ENCODE peak calls at places on chromosomes 3 and 15, in five cellular contexts. N is cardiac muscle cell, E is fibroblast of the aortic adventitia, M is fibroblast of lung, Z is psoas muscle. H is an unnamed sample.

GRCh38 chr15:62850791-62851291 is 191.7 kb upstream of the TPM1 start:
- DNase-seq in N (peak), E (peak), M (peak), Z (no peak), H (no peak)

GRCh38 chr15:38617831-38618230 is 53.2 kb upstream of the RASGRP1 start:
- DNase-seq in N (no peak), E (no peak), M (no peak), Z (no peak), H (no peak)

GRCh38 chr15:56969265-56969895 is 50.9 kb downstream of the TCF12 start:
- DNase-seq in N (no peak), E (no peak), M (no peak), Z (no peak), H (no peak)

GRCh38 chr15:58165661-58166060 is 27.5 kb downstream of the AQP9 start:
- DNase-seq in N (peak), E (peak), M (peak), Z (peak), H (no peak)

GRCh38 chr3:122660575-122660974 is 20.1 kb upstream of the PARP14 start:
- DNase-seq in N (no peak), E (no peak), M (no peak), Z (no peak), H (peak)

GRCh38 chr3:52615178-52615577 is 70.5 kb downstream of the PBRM1 start:
- DNase-seq in N (no peak), E (peak), M (peak), Z (no peak), H (no peak)

GRCh38 chr3:134084230-134084950 is 54.7 kb upstream of the SLCO2A1 start:
- DNase-seq in N (no peak), E (no peak), M (no peak), Z (no peak), H (no peak)

GRCh38 chr3:173743111-173743510 is 345.6 kb downstream of the NLGN1 start:
- DNase-seq in N (no peak), E (peak), M (peak), Z (no peak), H (no peak)

GRCh38 chr15:59994855-59995557 is 9.1 kb upstream of the FOXB1 start:
- DNase-seq in N (peak), E (no peak), M (no peak), Z (no peak), H (no peak)

GRCh38 chr15:59995568-59996349 is 8.4 kb upstream of the FOXB1 start:
- DNase-seq in N (no peak), E (no peak), M (no peak), Z (no peak), H (no peak)

GRCh38 chr15:59993041-59993750 is 10.9 kb upstream of the FOXB1 start:
- DNase-seq in N (no peak), E (no peak), M (no peak), Z (no peak), H (no peak)

GRCh38 chr15:59991919-59992318 is 12.2 kb upstream of the FOXB1 start:
- DNase-seq in N (no peak), E (no peak), M (no peak), Z (no peak), H (no peak)

DNA sequence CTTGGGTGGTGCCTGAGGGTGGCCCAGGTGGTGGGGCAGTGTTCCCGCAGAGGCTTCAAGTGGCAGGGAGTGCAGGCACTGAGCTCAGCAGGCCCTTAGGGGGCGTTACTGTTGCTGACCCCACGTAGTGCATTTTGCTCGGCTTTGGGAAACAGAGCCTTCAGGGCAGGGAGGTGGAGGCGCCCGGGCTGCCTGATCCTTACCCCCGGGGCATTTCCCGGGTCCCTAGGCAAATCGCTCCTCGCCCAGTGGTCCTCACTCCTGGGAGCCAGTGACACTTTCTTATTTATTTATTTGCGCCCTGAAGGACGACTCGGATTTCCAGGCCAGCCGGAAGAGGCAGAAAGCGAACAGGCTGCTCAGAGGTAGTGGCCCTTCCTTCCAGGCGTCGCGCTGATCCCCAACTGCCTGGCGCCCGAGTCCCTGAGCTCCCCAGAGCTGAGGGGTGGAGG is 10.1 kb upstream of the FOXB1 start:
- DNase-seq in N (peak), E (no peak), M (no peak), Z (no peak), H (peak)
- TF ChIP-seq CTCF in N (peak), E (no peak), M (no peak), Z (no peak), H (peak)

DNA sequence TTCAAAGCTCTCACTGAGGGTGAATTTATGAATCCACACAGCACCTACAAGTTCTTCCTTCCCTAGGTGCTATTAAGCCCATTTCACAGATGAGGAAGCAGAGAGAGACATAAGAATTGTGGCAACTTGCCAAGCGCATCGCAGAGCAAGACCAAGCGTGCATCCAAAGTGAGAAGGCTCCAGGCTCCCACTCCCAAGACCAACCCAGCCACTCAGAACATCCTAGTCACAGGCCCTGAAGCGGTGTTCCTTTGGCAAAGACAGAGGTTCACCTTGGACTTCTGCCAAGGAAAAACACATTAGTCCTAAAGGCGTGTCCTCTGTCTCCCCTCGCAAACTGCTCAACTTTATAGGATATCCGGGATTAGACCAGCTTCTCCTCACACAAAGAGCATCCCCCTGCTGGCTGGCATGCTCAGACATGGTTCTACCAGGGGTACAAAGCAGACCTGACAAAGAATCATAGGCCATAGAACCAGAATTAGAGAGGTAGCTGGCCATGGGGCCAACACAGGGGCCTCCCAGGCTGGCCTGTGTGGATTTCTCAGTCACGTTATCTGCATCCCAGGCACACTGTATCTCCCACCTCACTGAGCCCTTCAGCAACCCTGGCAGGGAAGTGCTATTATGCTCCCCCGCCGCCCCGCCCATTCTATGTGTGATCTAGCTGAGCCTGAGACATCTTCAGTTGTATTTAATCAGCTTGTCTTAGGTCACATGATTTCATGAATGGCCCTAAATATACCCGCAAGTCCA is 160.2 kb downstream of the FOXP1 start:
- DNase-seq in N (no peak), E (peak), M (peak), Z (no peak), H (no peak)
- TF ChIP-seq CTCF in N (peak), E (peak), M (no peak), Z (no peak), H (no peak)

DNA sequence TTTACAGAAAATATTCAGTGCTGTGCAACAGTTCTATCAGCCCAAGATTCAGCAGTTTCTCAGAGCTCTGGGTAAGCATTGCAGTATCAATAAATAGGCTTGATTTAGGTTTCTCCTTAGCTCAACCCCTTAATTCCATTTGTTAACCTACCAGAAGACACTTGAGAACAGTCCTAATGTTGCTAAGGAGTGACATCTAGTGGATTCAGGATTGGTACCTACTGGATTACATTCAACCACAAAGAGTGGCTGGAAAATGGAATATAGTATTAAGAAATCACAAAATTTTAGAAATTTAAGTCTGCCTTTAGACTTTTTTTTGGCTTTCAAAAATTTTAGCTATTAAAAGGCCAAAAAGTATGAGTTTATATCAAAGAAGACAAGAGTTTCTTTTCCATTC is 34.7 kb downstream of the POLG start:
- DNase-seq in N (peak), E (peak), M (peak), Z (no peak), H (no peak)
- TF ChIP-seq CTCF in N (peak), E (peak), M (peak), Z (peak), H (no peak)

DNA sequence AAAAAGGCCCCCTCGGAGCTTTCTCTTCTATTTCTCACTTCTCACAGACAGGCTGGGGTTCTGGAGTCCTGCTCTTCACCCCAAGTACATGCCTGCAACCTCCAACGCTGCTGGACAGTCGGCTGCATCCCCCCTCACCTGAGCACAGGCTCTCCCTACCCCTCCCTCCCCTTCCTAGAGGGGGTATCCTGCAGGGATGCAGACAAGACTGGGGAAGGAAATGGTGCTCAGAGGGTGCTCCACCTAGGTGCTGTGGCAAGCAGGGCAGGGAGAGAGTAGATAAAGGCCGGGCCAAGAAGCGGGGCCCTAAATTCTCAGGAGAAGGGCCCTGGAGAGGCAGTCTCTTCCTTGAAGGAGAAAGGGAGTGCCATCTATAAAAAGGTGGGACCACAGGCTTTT is 7.0 kb upstream of the STRA6 start:
- DNase-seq in N (no peak), E (no peak), M (no peak), Z (no peak), H (no peak)
- TF ChIP-seq CTCF in N (peak), E (no peak), M (no peak), Z (no peak), H (no peak)

GRCh38 chr15:33623010-33623409 is 312.2 kb downstream of the RYR3 start:
- DNase-seq in N (no peak), E (no peak), M (no peak), Z (no peak), H (no peak)
- TF ChIP-seq CTCF in N (no peak), E (no peak), M (no peak), Z (no peak), H (peak)

DNA sequence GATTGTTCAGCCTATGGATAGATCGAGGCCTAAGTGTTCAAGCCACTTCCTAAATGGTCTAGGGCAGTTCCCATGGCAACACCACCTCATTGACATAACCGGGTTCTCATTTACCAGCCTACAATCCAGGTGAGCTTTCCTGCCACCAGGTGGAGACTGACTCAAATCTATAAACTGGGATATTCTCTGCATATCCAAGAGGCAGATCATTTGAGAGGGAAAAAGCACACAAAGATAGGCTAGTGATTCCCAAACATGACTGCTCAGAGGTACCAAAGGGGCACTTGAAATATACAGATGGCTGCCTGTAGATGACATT is 141.3 kb upstream of the PROK2 start:
- DNase-seq in N (peak), E (peak), M (peak), Z (no peak), H (peak)
- TF ChIP-seq CTCF in N (peak), E (peak), M (no peak), Z (no peak), H (peak)

DNA sequence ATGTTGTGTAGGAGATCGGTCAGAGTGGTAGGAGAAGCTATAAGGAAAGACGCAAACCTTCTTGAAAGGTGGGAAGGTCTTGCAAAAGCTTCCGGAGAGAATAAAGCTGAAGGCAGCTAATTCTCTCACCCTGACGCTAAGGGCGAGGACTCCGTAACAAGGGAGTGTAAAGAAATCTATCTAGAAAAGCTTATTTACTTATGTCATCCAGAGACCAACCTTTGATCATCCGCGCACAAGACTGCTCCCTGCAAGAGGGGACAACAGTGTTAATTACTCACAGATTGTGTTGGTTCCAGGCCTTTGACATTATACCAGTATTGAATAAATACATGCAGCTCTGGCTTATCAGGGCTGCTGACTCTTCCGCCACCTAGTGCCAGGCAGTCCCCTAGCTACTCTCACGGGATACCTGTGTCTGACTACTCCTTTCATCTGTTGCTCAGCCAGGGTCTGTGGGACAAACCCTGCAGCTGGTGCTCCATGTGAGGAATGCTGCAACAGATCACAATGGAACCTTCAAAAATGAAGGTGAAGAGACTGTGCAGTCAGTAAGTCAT is 211.7 kb downstream of the DTWD1 start:
- DNase-seq in N (peak), E (no peak), M (peak), Z (no peak), H (no peak)
- TF ChIP-seq CTCF in N (peak), E (peak), M (peak), Z (no peak), H (no peak)